ENCODE peak calls at places on chromosomes 4 and X, in five cellular contexts. One of them, this sample, is unnamed.

GRCh38 chrX:45774961-45775360 is 574.3 kb upstream of the DIPK2B start:
- DNase-seq in transverse colon: no peak
- DNase-seq in spleen: no peak
- DNase-seq in HCT116: no peak
- DNase-seq in GM12892: no peak
- DNase-seq in this sample: no peak

GRCh38 chrX:105816517-105816916 is 5.8 kb upstream of the NRK start:
- DNase-seq in transverse colon: no peak
- DNase-seq in spleen: no peak
- DNase-seq in HCT116: no peak
- DNase-seq in GM12892: no peak
- DNase-seq in this sample: no peak

GRCh38 chrX:68978211-68978780 is 149.5 kb downstream of the EFNB1 start:
- DNase-seq in transverse colon: no peak
- DNase-seq in spleen: no peak
- DNase-seq in HCT116: no peak
- DNase-seq in GM12892: no peak
- DNase-seq in this sample: no peak

GRCh38 chrX:10608099-10608498 is 12.3 kb downstream of the MID1 start:
- DNase-seq in transverse colon: peak; percentile 15
- DNase-seq in spleen: no peak
- DNase-seq in HCT116: no peak
- DNase-seq in GM12892: no peak
- DNase-seq in this sample: no peak

GRCh38 chr4:185534850-185535761 is at the start of gene PDLIM3:
- DNase-seq in transverse colon: peak; percentile 58
- DNase-seq in spleen: peak; percentile 75
- DNase-seq in HCT116: peak; percentile 12
- DNase-seq in GM12892: peak; percentile 42
- DNase-seq in this sample: peak; percentile 43

GRCh38 chr4:112898357-112899141 is 150.9 kb upstream of the ANK2 start:
- DNase-seq in transverse colon: no peak
- DNase-seq in spleen: no peak
- DNase-seq in HCT116: no peak
- DNase-seq in GM12892: no peak
- DNase-seq in this sample: no peak

GRCh38 chrX:44765556-44765955 is 78.3 kb upstream of the DUSP21 start:
- DNase-seq in transverse colon: no peak
- DNase-seq in spleen: no peak
- DNase-seq in HCT116: no peak
- DNase-seq in GM12892: no peak
- DNase-seq in this sample: no peak

GRCh38 chrX:118595501-118596042 is 100.0 kb downstream of the DOCK11 start:
- DNase-seq in transverse colon: no peak
- DNase-seq in spleen: no peak
- DNase-seq in HCT116: no peak
- DNase-seq in GM12892: no peak
- DNase-seq in this sample: no peak

GRCh38 chr4:8276358-8277240 is 7.0 kb downstream of the HTRA3 start:
- DNase-seq in transverse colon: no peak
- DNase-seq in spleen: peak; percentile 57
- DNase-seq in HCT116: no peak
- DNase-seq in GM12892: no peak
- DNase-seq in this sample: peak; percentile 83

GRCh38 chrX:136065044-136065671 is 79.9 kb downstream of the SLC9A6 start:
- DNase-seq in transverse colon: no peak
- DNase-seq in spleen: no peak
- DNase-seq in HCT116: no peak
- DNase-seq in GM12892: no peak
- DNase-seq in this sample: no peak

GRCh38 chrX:76253432-76253831 is 80.6 kb downstream of the PBDC1 start:
- DNase-seq in transverse colon: peak; percentile 31
- DNase-seq in spleen: no peak
- DNase-seq in HCT116: peak; percentile 18
- DNase-seq in GM12892: no peak
- DNase-seq in this sample: no peak

GRCh38 chrX:41344053-41344452 is 10.1 kb downstream of the DDX3X start:
- DNase-seq in transverse colon: no peak
- DNase-seq in spleen: no peak
- DNase-seq in HCT116: no peak
- DNase-seq in GM12892: no peak
- DNase-seq in this sample: no peak
- TF ChIP-seq POLR2AphosphoS5 in transverse colon: no peak
- TF ChIP-seq POLR2AphosphoS5 in spleen: no peak
- TF ChIP-seq POLR2AphosphoS5 in HCT116: no peak
- TF ChIP-seq POLR2AphosphoS5 in GM12892: no peak
- TF ChIP-seq POLR2AphosphoS5 in this sample: no peak

DNA sequence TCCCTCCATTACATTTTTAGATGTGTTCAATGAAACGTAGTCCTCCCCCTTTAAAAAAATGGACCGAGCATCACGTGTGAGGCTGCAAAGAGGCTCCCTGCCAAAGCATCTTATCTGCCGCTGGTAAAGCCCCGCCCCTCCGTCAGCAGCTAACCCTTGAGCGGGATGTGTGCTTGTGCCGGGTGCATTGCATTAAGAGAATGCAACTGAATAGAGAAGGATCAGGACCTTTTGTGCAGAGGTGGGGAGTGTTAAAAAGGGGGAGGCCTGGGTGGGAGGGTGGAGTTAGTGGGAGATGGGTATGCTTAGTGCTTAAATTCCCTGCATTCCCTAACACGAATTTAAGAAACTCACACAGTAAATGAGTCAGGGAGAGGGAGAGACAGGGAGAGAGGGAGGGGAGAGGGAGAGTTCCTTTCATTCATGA is 66.0 kb downstream of the TBL1X start:
- DNase-seq in transverse colon: peak; percentile 51
- DNase-seq in spleen: peak; percentile 90
- DNase-seq in HCT116: no peak
- DNase-seq in GM12892: peak; percentile 46
- DNase-seq in this sample: no peak
- TF ChIP-seq POLR2AphosphoS5 in transverse colon: no peak
- TF ChIP-seq POLR2AphosphoS5 in spleen: peak; percentile 52
- TF ChIP-seq POLR2AphosphoS5 in HCT116: no peak
- TF ChIP-seq POLR2AphosphoS5 in GM12892: no peak
- TF ChIP-seq POLR2AphosphoS5 in this sample: no peak

GRCh38 chr4:84967292-84967651 is 782 bp upstream of the WDFY3 start:
- DNase-seq in transverse colon: no peak
- DNase-seq in spleen: no peak
- DNase-seq in HCT116: no peak
- DNase-seq in GM12892: no peak
- DNase-seq in this sample: no peak
- TF ChIP-seq POLR2AphosphoS5 in transverse colon: peak; percentile 37
- TF ChIP-seq POLR2AphosphoS5 in spleen: no peak
- TF ChIP-seq POLR2AphosphoS5 in HCT116: no peak
- TF ChIP-seq POLR2AphosphoS5 in GM12892: no peak
- TF ChIP-seq POLR2AphosphoS5 in this sample: no peak

DNA sequence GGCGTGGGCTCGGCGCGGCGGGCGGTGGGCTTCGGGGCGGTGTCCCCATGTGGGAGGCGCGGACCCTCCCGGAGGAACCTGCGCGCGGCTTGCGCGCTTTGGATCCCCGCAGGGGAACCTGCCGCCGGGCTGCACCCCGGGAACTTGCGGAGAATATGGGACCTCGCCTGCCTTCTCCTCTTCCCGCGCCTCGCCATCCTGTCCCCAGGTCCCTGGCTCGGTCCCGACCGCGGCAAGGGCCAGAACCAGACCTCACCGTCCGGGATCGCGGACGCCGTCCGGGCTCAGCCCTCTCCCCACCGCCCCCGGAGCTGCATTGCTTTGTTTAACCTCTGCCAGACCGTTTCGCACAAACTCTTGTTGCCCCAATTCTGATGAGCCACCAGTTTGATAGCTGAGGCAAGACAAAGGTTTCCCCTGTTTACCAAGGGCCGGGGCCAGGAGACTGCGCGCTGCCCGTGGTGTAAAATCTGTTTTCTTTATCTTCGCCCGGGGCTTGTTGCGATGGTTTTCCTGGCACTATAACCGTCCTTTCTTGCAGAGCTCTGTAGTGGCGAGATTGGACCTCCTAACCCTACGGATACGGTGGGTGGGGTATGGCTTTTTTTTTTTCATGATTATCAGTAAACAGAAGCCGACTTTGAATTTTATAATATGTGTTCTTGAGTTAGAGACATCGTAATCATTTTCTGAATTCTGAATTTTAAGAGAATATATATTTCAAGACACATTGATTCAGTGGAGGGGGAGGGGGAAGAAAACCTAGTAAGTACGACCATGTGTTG is 100.9 kb downstream of the CEP135 start:
- DNase-seq in transverse colon: peak; percentile 32
- DNase-seq in spleen: peak; percentile 78
- DNase-seq in HCT116: peak; percentile 19
- DNase-seq in GM12892: peak; percentile 14
- DNase-seq in this sample: peak; percentile 20
- TF ChIP-seq POLR2AphosphoS5 in transverse colon: no peak
- TF ChIP-seq POLR2AphosphoS5 in spleen: no peak
- TF ChIP-seq POLR2AphosphoS5 in HCT116: no peak
- TF ChIP-seq POLR2AphosphoS5 in GM12892: no peak
- TF ChIP-seq POLR2AphosphoS5 in this sample: no peak

DNA sequence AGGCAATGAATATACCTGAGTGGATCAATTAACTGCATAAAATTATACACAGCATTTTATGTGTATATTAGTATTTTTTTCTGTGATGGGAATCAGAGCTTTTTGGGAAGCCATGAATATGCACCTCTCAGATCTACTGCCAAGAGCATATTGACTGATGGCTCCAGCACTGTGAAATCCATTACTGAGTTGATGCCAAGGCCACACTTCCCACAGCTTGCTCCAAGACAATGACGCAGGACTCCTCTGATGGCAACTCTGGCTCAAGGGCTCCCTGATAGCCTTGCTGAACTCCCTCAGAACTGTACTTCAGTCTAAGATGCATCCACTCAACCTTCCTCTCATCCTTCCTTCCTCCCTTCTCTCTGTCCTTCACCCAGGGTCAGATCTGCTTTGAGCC is 82.7 kb downstream of the OTC start:
- DNase-seq in transverse colon: no peak
- DNase-seq in spleen: no peak
- DNase-seq in HCT116: no peak
- DNase-seq in GM12892: no peak
- DNase-seq in this sample: no peak
- TF ChIP-seq POLR2AphosphoS5 in transverse colon: no peak
- TF ChIP-seq POLR2AphosphoS5 in spleen: no peak
- TF ChIP-seq POLR2AphosphoS5 in HCT116: no peak
- TF ChIP-seq POLR2AphosphoS5 in GM12892: no peak
- TF ChIP-seq POLR2AphosphoS5 in this sample: no peak

DNA sequence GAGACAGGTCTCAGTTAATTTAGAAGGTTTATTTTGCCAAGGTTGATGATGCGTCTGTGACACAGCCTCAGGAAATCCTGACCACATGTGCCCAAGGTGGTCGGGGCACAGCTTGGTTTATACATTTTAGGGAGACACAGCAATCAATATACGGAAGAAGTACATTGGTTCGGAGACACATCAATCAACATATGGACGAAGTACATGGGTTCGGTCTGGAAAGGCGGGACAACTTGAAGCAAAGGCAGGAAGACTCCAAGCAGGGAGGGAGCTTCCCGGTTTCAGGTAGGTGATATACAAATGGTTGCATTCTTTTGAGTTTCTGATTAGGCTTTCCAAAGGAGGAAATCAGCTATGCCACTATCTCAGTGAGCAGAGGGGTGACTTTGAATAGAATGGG is 225.2 kb upstream of the ZFP42 start:
- DNase-seq in transverse colon: no peak
- DNase-seq in spleen: no peak
- DNase-seq in HCT116: peak; percentile 2
- DNase-seq in GM12892: no peak
- DNase-seq in this sample: no peak
- TF ChIP-seq POLR2AphosphoS5 in transverse colon: no peak
- TF ChIP-seq POLR2AphosphoS5 in spleen: no peak
- TF ChIP-seq POLR2AphosphoS5 in HCT116: no peak
- TF ChIP-seq POLR2AphosphoS5 in GM12892: no peak
- TF ChIP-seq POLR2AphosphoS5 in this sample: no peak

GRCh38 chr4:156374894-156375293 is 421.2 kb upstream of the CTSO start:
- DNase-seq in transverse colon: no peak
- DNase-seq in spleen: no peak
- DNase-seq in HCT116: no peak
- DNase-seq in GM12892: no peak
- DNase-seq in this sample: no peak
- TF ChIP-seq POLR2AphosphoS5 in transverse colon: no peak
- TF ChIP-seq POLR2AphosphoS5 in spleen: no peak
- TF ChIP-seq POLR2AphosphoS5 in HCT116: no peak
- TF ChIP-seq POLR2AphosphoS5 in GM12892: no peak
- TF ChIP-seq POLR2AphosphoS5 in this sample: no peak

This sample was measured in upper lobe of left lung.